ENCODE peak calls at places on chromosomes 1 and 21, in four cellular contexts. Z, H, W and Y are unnamed samples.

GRCh38 chr1:58782308-58783089 is 1.3 kb downstream of the JUN start:
- DNase-seq in W (peak), Z (peak), H (peak), Y (peak)

GRCh38 chr1:150576794-150577556 is 2.4 kb downstream of the MCL1 start:
- DNase-seq in Z (no peak), W (no peak), H (peak), Y (no peak)

GRCh38 chr1:37342736-37343135 is 131.6 kb upstream of the ZC3H12A start:
- DNase-seq in W (no peak), Z (peak), H (no peak), Y (no peak)

GRCh38 chr1:94819945-94820746 is at the start of gene SLC44A3:
- DNase-seq in W (peak), H (peak), Z (peak), Y (peak)

GRCh38 chr1:228155596-228156517 is 6.1 kb downstream of the GJC2 start:
- DNase-seq in W (no peak), Z (no peak), H (no peak), Y (no peak)

GRCh38 chr1:9181990-9182783 is 52.4 kb upstream of the H6PD start:
- DNase-seq in W (peak), H (no peak), Z (peak), Y (peak)

GRCh38 chr1:203629509-203630082 is 3.0 kb downstream of the ATP2B4 start:
- DNase-seq in H (peak), Z (peak), W (peak), Y (peak)

GRCh38 chr1:96472471-96472870 is 249.1 kb upstream of the PTBP2 start:
- DNase-seq in W (no peak), Z (no peak), H (peak), Y (no peak)

GRCh38 chr21:42332557-42332956 is 17.3 kb upstream of the TFF3 start:
- DNase-seq in H (no peak), W (no peak), Z (no peak), Y (no peak)

GRCh38 chr1:119713538-119714456 is 2.1 kb downstream of the PHGDH start:
- DNase-seq in H (peak), Z (peak), W (no peak), Y (peak)

GRCh38 chr1:175865041-175865766 is 121.8 kb upstream of the TNR start:
- DNase-seq in H (no peak), Z (peak), W (peak), Y (peak)

GRCh38 chr21:28642891-28643290 is 349.8 kb downstream of the LTN1 start:
- DNase-seq in W (no peak), H (no peak), Z (no peak), Y (no peak)

GRCh38 chr1:228900099-228900965 is 165.1 kb downstream of the RHOU start:
- DNase-seq in H (peak), Z (peak), W (peak), Y (no peak)

GRCh38 chr1:238485906-238486219 is 595.1 kb upstream of the ZP4 start:
- DNase-seq in Z (peak), H (no peak), W (no peak), Y (peak)

GRCh38 chr1:228046421-228047182 is 35.9 kb upstream of the ARF1 start:
- DNase-seq in W (peak), H (no peak), Z (no peak), Y (no peak)

GRCh38 chr1:154749078-154749760 is 120.9 kb downstream of the KCNN3 start:
- DNase-seq in Z (no peak), W (no peak), H (peak), Y (no peak)

GRCh38 chr1:96596226-96596625 is 125.4 kb upstream of the PTBP2 start:
- DNase-seq in W (peak), Z (peak), H (peak), Y (peak)

GRCh38 chr1:247332215-247332900 is 691 bp upstream of the ZNF496 start:
- DNase-seq in Z (peak), H (peak), W (peak), Y (no peak)

GRCh38 chr1:17348593-17349234 is 23.3 kb upstream of the PADI6 start:
- DNase-seq in H (no peak), Z (no peak), W (no peak), Y (no peak)

GRCh38 chr1:217857061-217857460 is 225.9 kb downstream of the SPATA17 start:
- DNase-seq in H (no peak), W (no peak), Z (peak), Y (no peak)

GRCh38 chr1:203351037-203351625 is at the start of gene FMOD:
- DNase-seq in W (no peak), Z (peak), H (peak), Y (peak)

GRCh38 chr1:43982798-43983197 is 3.8 kb downstream of the B4GALT2 start:
- DNase-seq in Z (no peak), W (no peak), H (no peak), Y (no peak)

GRCh38 chr1:188891958-188892357 is 1585.7 kb downstream of the BRINP3 start:
- DNase-seq in Z (no peak), H (no peak), W (no peak), Y (no peak)

DNA sequence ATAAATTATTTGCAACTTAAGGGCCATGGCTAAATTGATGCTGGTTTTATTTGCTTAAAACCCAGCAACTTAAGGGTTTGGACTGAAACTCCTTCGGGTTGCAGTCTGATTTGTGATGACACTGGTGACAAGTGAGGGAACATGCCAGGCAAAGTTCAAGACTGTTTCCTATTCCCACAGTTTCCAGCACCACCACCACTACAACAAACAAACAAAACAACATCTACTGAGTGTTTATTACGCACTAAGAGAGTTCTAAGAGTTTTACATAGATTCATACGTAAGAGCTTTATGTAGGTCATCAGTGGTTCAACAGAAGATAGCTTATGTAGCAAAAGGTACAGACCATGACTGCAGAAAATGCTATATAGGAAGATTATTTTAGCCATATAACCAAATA is 1582.1 kb downstream of the BRINP3 start:
- DNase-seq in Z (no peak), H (no peak), W (no peak), Y (no peak)
- H3K56ac ChIP-seq in Z (no peak), H (no peak), W (no peak), Y (no peak)

DNA sequence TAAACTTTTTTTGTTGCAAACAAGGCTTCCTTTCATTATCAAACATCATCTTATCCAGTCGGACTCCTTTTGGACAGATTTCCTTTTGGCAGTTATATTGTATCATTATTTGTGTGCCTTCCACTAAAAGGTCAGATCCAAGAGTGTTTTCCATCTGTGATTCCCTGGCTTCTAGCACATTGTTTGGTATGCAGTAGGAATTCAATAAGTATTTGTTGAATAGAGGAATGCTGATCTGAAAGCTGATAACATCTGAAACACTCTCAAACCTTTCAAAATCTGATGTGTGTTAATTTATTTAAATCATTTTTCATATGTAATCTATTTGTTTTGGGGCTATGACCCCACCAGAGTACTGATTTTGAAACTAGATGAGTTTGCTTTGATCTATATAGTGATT is 39.0 kb downstream of the NDC1 start:
- DNase-seq in Z (peak), W (no peak), H (no peak), Y (no peak)
- H3K56ac ChIP-seq in Z (no peak), W (no peak), H (no peak), Y (no peak)

GRCh38 chr1:22143065-22143514 is at the start of gene WNT4:
- DNase-seq in Z (peak), H (no peak), W (peak), Y (peak)
- H3K56ac ChIP-seq in Z (peak), H (no peak), W (no peak), Y (no peak)

GRCh38 chr1:196623079-196623478 is 14.8 kb upstream of the KCNT2 start:
- DNase-seq in H (no peak), W (no peak), Z (no peak), Y (no peak)
- H3K56ac ChIP-seq in H (no peak), W (no peak), Z (no peak), Y (no peak)

GRCh38 chr1:71245246-71245645 is 164.4 kb upstream of the ZRANB2 start:
- DNase-seq in W (no peak), H (no peak), Z (no peak), Y (no peak)

GRCh38 chr1:71236503-71236902 is 155.7 kb upstream of the ZRANB2 start:
- DNase-seq in W (no peak), Z (no peak), H (no peak), Y (no peak)

GRCh38 chr1:71242239-71242638 is 161.4 kb upstream of the ZRANB2 start:
- DNase-seq in W (no peak), H (peak), Z (no peak), Y (no peak)

GRCh38 chr1:71240656-71241055 is 159.8 kb upstream of the ZRANB2 start:
- DNase-seq in W (no peak), H (peak), Z (no peak), Y (no peak)
- H3K56ac ChIP-seq in W (no peak), H (no peak), Z (no peak), Y (no peak)

GRCh38 chr1:168717906-168718891 is 10.8 kb downstream of the DPT start:
- DNase-seq in H (no peak), W (no peak), Z (no peak), Y (no peak)
- H3K56ac ChIP-seq in H (no peak), W (no peak), Z (no peak), Y (no peak)

GRCh38 chr1:192792628-192793027 is 16.2 kb upstream of the RGS2 start:
- DNase-seq in H (no peak), Z (no peak), W (no peak), Y (no peak)
- H3K56ac ChIP-seq in H (no peak), Z (no peak), W (no peak), Y (no peak)

DNA sequence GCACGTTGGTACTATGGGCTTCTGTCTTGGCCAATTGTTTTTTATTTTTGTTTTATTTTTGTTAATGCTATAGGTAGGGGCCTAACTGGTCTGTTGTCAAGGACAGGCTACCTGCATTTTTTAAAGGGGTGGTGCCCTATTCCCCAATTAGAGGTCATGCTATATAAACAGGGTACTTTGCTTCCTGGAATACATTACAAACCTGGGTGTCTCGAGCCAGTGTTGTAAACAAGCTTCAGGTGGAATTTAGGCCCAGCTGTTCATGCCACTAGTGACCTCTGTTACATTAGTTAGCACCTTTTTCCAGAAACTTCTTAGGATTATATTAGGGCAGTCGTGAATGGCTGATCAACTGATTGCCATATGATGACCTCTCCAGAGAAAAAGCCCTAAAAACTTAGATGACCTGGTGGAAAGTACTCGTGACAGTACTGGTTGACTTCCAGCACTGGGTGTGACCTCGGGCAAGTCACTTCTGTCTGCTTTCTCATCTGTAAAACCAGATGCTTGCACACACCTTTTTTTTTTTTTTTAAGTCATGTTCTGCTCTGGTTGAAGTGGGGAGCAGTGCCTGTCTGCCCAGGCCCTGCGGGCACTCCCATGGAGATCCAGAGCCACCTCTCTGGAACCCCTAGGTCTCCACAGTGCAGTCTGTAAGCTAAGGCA is 46.5 kb downstream of the ELK4 start:
- DNase-seq in W (no peak), H (no peak), Z (no peak), Y (peak)
- H3K56ac ChIP-seq in W (no peak), H (no peak), Z (no peak), Y (no peak)

DNA sequence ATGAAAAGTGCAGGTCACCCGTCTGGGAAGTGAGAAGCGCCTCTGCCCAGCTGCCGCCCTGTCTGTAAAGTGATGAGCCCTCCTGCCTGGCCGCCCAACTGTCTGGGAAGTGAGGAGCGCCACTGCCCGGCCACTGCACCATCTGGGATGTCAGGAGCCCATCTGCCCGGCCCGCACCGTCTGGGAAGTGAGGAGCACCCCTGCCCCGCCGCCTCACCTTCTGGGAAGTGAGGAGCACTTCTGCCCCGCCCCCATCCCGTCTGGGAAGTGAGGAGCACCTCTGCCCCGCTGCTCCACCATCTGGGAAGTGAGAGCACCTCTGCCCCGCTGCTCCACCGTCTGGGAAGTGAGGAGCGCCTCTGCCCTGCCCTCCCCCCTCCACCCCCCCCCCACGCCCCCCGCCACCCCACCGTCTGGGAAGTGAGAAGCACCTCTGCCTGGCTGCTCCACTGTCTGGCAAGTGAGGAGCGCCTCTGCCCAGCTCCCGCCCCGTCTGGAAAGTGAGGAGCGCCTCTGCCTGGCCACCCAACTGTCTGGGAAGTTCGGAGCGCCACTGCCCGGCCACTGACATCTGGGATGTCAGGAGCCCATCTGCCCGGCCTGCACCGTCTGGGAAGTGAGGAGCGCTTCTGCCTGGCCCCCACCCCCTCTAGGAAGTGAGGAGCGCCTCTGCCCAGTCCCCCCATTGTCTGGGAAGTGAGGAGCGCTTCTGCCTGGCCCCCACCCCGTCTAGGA is 4.5 kb upstream of the ZZZ3 start:
- DNase-seq in Z (peak), H (no peak), W (peak), Y (peak)
- H3K56ac ChIP-seq in Z (peak), H (no peak), W (no peak), Y (no peak)